ENCODE peak calls at places on chromosomes 11 and 22, in nine cellular contexts. S is pancreas; B is CD8-positive, alpha-beta T cell; X is AG10803; Z is fibroblast of mammary gland; J is right lobe of liver; V is cardiac fibroblast; F is dorsolateral prefrontal cortex; T is right atrium auricular region. R is an unnamed sample.

GRCh38 chr11:59206635-59207034 is 6.1 kb downstream of the MPEG1 start:
- DNase-seq in S (peak; percentile 51), X (peak; percentile 35), T (no peak), V (peak; percentile 51), F (no peak), Z (no peak), J (peak; percentile 65), B (no peak), R (peak; percentile 31)

GRCh38 chr22:42893366-42894150 is 36.5 kb upstream of the ARFGAP3 start:
- DNase-seq in X (no peak), F (no peak), Z (no peak), T (no peak), V (no peak), S (peak; percentile 50), J (no peak), B (no peak), R (no peak)

GRCh38 chr11:124953753-124954624 is at the start of gene CCDC15:
- DNase-seq in S (peak; percentile 95), F (peak; percentile 95), J (peak; percentile 98), Z (peak; percentile 98), B (peak; percentile 93), T (peak; percentile 97), X (peak; percentile 96), V (peak; percentile 97), R (peak; percentile 97)

GRCh38 chr11:130110325-130111108 is 40.8 kb downstream of the APLP2 start:
- DNase-seq in V (no peak), T (no peak), Z (no peak), S (no peak), B (no peak), X (no peak), F (no peak), J (no peak), R (no peak)

GRCh38 chr11:28491431-28491830 is 383.2 kb downstream of the METTL15 start:
- DNase-seq in J (no peak), B (no peak), X (no peak), F (no peak), T (no peak), Z (peak; percentile 32), S (no peak), V (peak; percentile 13), R (no peak)

GRCh38 chr22:26367402-26368245 is 61.4 kb upstream of the ASPHD2 start:
- DNase-seq in Z (peak; percentile 52), B (peak; percentile 34), J (no peak), S (peak; percentile 38), X (peak; percentile 39), V (peak; percentile 63), T (no peak), F (no peak), R (peak; percentile 38)

GRCh38 chr11:62611705-62612365 is 740 bp downstream of the EML3 start:
- DNase-seq in T (peak; percentile 66), F (no peak), V (peak; percentile 62), S (peak; percentile 50), Z (peak; percentile 76), J (no peak), X (peak; percentile 70), B (no peak), R (peak; percentile 55)

GRCh38 chr11:2991477-2992233 is 474 bp downstream of the NAP1L4 start:
- DNase-seq in T (no peak), F (no peak), Z (peak; percentile 34), X (peak; percentile 29), J (no peak), V (peak; percentile 48), B (peak; percentile 20), S (no peak), R (peak; percentile 56)

GRCh38 chr11:66867425-66868040 is 10.7 kb downstream of the LRFN4 start:
- DNase-seq in X (no peak), B (no peak), Z (no peak), F (no peak), S (no peak), J (no peak), T (no peak), V (no peak), R (no peak)

GRCh38 chr11:66870131-66870530 is 13.3 kb downstream of the LRFN4 start:
- DNase-seq in Z (no peak), J (no peak), S (no peak), X (no peak), T (no peak), B (no peak), F (no peak), V (no peak), R (no peak)

GRCh38 chr11:66868082-66868725 is 11.3 kb downstream of the LRFN4 start:
- DNase-seq in S (no peak), T (no peak), V (no peak), X (no peak), Z (no peak), B (no peak), F (no peak), J (no peak), R (no peak)

GRCh38 chr11:66869471-66869870 is 12.6 kb downstream of the LRFN4 start:
- DNase-seq in X (no peak), Z (no peak), S (no peak), F (no peak), V (no peak), J (no peak), T (no peak), B (no peak), R (no peak)

DNA sequence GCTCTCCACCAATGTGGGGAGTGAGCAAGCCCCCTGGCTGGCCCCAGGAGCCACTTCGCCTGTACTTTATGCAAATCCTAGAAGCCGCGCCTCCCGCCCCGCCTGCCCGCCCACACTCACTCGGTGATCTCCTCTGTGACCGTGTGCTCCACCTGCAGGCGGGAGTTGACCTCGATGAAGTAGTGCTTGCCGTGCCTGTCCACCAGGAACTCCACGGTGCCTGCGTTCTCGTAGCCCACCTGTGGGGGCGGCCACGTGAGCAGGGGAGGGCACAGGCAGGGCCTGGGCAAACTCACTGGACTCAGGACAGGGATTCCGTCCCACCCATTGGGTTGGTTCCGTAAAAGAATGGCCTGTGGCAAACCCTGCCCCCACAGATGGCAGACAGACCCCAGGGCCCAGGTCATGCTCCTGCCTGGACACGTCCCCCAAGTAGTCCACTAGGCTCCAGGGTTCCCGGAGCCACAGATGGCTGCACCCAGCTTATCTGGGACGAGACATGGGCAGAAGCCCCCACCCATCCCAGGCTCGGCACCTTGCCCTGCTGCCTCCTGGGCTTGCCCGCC is 11.9 kb downstream of the LRFN4 start:
- DNase-seq in J (no peak), S (peak; percentile 77), X (no peak), F (no peak), B (peak; percentile 65), V (no peak), T (no peak), Z (no peak), R (no peak)
- TF ChIP-seq CTCF in J (peak; percentile 21), S (peak; percentile 33), X (no peak), F (no peak), B (peak; percentile 66), V (no peak), T (no peak), Z (no peak), R (no peak)

GRCh38 chr22:39500101-39500500 is 2.0 kb upstream of the MIEF1 start:
- DNase-seq in F (no peak), Z (no peak), B (no peak), X (no peak), V (no peak), J (no peak), T (no peak), S (no peak), R (no peak)

GRCh38 chr22:39502789-39503464 is 837 bp downstream of the MIEF1 start:
- DNase-seq in F (no peak), Z (peak; percentile 34), T (no peak), J (no peak), S (no peak), B (no peak), V (peak; percentile 26), X (no peak), R (no peak)

GRCh38 chr22:39503590-39503989 is 1.5 kb downstream of the MIEF1 start:
- DNase-seq in X (no peak), S (no peak), B (no peak), T (no peak), J (no peak), Z (no peak), F (no peak), V (no peak), R (no peak)

GRCh38 chr22:39502109-39502788 is at the start of gene MIEF1:
- DNase-seq in Z (peak; percentile 93), V (peak; percentile 96), B (peak; percentile 83), S (peak; percentile 98), T (peak; percentile 98), F (peak; percentile 94), X (peak; percentile 96), J (peak; percentile 99), R (peak; percentile 96)

DNA sequence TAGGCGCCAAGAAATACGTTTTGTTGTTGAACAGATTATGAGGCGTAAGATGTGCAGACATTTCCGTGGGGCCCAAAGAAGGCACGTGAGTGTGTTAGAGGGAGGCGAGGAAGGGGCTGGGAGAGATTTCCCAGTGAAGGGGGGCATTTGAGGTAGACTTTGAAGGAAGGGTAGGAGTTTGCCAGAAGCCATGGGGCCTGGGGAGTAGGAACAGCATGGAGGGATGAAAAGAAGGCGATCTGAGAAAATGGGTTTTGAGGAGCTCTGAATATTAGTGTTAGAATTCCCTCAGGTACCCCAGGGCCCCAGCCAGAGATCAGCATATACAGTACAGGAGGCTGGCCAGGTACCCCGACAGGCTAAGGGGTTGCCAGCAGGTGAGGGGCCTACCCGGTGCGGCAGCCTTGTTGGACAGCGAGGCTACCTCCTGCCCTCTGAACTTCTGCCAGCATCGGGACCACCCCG is 414 bp upstream of the MIEF1 start:
- DNase-seq in F (no peak), V (no peak), B (no peak), Z (no peak), X (no peak), S (no peak), J (no peak), T (no peak), R (no peak)
- H3K4me3 ChIP-seq in F (peak overlapping the region; percentile 99), V (peak overlapping the region; percentile 85), B (peak overlapping the region; percentile 80), Z (peak overlapping the region; percentile 81), X (peak overlapping the region; percentile 86), S (peak overlapping the region; percentile 94), J (peak overlapping the region; percentile 98), T (peak overlapping the region; percentile 84), R (peak overlapping the region; percentile 75)

DNA sequence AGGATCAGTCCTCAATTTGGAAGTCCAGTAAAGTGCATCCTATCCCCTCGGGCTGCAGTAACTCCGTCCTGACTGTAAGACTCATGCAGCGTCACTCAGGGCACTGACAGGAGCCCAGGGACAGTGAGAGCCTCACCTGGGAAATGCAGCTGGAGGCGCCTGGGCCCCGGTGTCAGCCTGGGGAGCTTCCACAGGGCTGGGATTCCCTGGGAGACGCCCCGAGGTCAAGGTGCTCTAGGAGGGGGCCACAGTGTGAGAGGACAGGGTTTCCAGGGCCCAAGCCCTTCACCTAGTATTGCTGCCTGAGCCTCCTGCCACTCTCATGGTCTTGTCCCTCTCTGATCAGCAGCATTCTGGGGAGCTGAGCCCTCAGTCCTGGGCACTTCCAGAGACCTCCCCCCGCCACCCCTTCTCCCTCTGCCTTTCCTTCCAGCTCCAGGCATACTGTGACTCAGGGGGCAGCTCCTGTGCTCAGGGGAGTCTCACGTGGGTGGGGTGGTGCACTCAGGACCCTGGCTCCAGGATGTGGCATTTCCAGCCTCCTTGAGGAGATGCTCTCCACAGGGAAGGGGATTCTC is 99.1 kb upstream of the IGLL5 start:
- DNase-seq in X (no peak), Z (no peak), F (no peak), J (no peak), T (no peak), S (no peak), V (no peak), B (no peak), R (no peak)
- TF ChIP-seq CTCF in X (no peak), Z (no peak), F (no peak), J (peak; percentile 6), T (peak; percentile 1), S (no peak), V (no peak), B (no peak), R (no peak)

DNA sequence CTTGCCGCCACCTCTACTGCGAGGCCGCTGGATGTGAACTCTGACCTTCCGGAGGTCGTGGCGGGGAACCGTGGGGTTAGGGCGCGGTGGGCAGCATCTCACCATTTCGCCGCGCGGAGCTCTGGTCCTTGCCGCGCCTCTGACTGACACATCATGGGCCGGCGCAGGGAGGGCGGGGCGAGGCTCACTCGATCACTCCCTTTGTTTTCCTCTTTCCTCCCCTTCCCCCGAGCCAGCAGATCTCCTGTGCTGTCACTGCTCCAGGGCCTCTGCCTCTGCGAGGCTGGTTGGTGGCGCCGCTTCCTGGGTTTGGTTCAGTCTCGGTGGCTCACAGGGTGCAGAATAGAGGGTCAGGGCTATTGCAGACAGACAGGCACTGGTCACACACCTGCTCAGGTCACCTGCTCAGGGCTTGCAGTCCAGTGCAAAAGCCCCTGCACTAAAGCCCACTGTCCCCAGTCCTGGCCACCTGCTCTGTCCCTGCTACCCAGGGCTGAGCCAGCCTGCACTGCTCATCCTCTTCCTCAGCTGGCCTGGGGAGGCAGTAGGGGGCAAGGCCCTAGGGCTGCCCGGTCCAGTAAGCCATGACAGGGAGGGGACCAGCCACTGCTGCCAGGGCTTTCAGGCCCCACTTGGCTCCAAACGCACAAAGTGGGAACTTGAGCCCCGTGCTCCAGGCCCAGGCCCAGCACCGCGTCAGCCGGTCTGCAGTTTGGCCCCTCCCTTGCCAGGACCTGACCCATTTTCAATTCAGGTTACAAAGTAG is 36.2 kb downstream of the PISD start:
- DNase-seq in F (peak; percentile 62), B (no peak), V (peak; percentile 50), Z (peak; percentile 50), S (no peak), X (no peak), J (no peak), T (no peak), R (peak; percentile 52)
- H3K4me3 ChIP-seq in F (peak overlapping the region; percentile 56), B (no peak overlapping the region), V (no peak overlapping the region), Z (peak overlapping the region; percentile 6), S (no peak overlapping the region), X (no peak overlapping the region), J (no peak overlapping the region), T (no peak overlapping the region), R (peak overlapping the region; percentile 13)